ENCODE peak calls at places on chromosomes 4 and X, in four cellular contexts. T is CD8-positive, alpha-beta memory T cell; M is NCI-H69; E is upper lobe of right lung. C is an unnamed sample.

GRCh38 chr4:6855692-6856297 is 53.8 kb upstream of the TBC1D14 start:
- DNase-seq in T (peak), M (no peak), E (no peak), C (no peak)

GRCh38 chrX:115393271-115393670 is 103.8 kb downstream of the LUZP4 start:
- DNase-seq in T (no peak), M (no peak), E (no peak), C (no peak)

GRCh38 chr4:8916251-8916913 is 44.7 kb upstream of the HMX1 start:
- DNase-seq in T (no peak), M (peak), E (no peak), C (no peak)

GRCh38 chr4:183348706-183349659 is 26.8 kb upstream of the CLDN24 start:
- DNase-seq in T (no peak), M (no peak), E (no peak), C (no peak)

GRCh38 chr4:8601556-8601955 is 9.0 kb downstream of the CPZ start:
- DNase-seq in T (no peak), M (no peak), E (no peak), C (no peak)

GRCh38 chr4:53196195-53196641 is 169.6 kb downstream of the SCFD2 start:
- DNase-seq in T (no peak), M (peak), E (no peak), C (peak)

GRCh38 chr4:88744609-88745008 is 47.0 kb upstream of the NAP1L5 start:
- DNase-seq in T (no peak), M (no peak), E (no peak), C (no peak)

GRCh38 chrX:103674531-103675454 is 11.7 kb downstream of the MORF4L2 start:
- DNase-seq in T (no peak), M (peak), E (no peak), C (peak)

GRCh38 chrX:130726661-130727060 is 176.3 kb downstream of the ENOX2 start:
- DNase-seq in T (no peak), M (no peak), E (peak), C (no peak)

GRCh38 chrX:106894392-106894909 is 8.7 kb downstream of the RIPPLY1 start:
- DNase-seq in T (peak), M (peak), E (no peak), C (peak)

GRCh38 chr4:175298119-175298518 is 380.0 kb downstream of the ADAM29 start:
- DNase-seq in T (no peak), M (peak), E (no peak), C (no peak)

GRCh38 chr4:52051213-52051614 is at the start of gene SPATA18:
- DNase-seq in T (no peak), M (peak), E (peak), C (no peak)

GRCh38 chr4:16269742-16270522 is 43.7 kb upstream of the TAPT1 start:
- DNase-seq in T (no peak), M (no peak), E (no peak), C (no peak)

GRCh38 chrX:24081661-24082154 is 27.0 kb downstream of the EIF2S3 start:
- DNase-seq in T (peak), M (peak), E (peak), C (peak)

GRCh38 chr4:108029731-108030130 is 40.0 kb downstream of the HADH start:
- DNase-seq in T (no peak), M (no peak), E (no peak), C (no peak)

GRCh38 chrX:66751136-66751782 is 112.4 kb upstream of the EDA2R start:
- DNase-seq in T (no peak), M (no peak), E (no peak), C (no peak)

GRCh38 chrX:38805294-38806053 is 4.2 kb downstream of the MID1IP1 start:
- DNase-seq in T (peak), M (peak), E (peak), C (peak)

GRCh38 chrX:134599173-134599914 is 58.9 kb downstream of the PLAC1 start:
- DNase-seq in T (no peak), M (no peak), E (no peak), C (peak)

GRCh38 chrX:26373829-26374228 is 157.9 kb downstream of the MAGEB5 start:
- DNase-seq in T (no peak), M (peak), E (no peak), C (no peak)

GRCh38 chrX:49753691-49754090 is 57.9 kb upstream of the PAGE1 start:
- DNase-seq in T (no peak), M (no peak), E (no peak), C (no peak)

GRCh38 chrX:97189668-97190067 is 306.0 kb downstream of the RPA4 start:
- DNase-seq in T (no peak), M (no peak), E (no peak), C (no peak)

GRCh38 chr4:76943129-76943620 is 6.4 kb upstream of the SEPTIN11 start:
- DNase-seq in T (no peak), M (no peak), E (no peak), C (no peak)